ENCODE peak calls at places on chromosomes 16 and 17, in four cellular contexts. X, W, K and O are unnamed samples.

GRCh38 chr17:38693700-38694329 is 11.3 kb upstream of the MLLT6 start:
- DNase-seq in X (peak), W (peak), K (no peak), O (no peak)

GRCh38 chr17:71948703-71949422 is 172.0 kb upstream of the SOX9 start:
- DNase-seq in X (no peak), W (no peak), K (no peak), O (peak)

GRCh38 chr16:58198022-58198683 is at the start of gene CSNK2A2:
- DNase-seq in X (peak), W (peak), K (peak), O (peak)

GRCh38 chr17:28142355-28142754 is 99.9 kb downstream of the NLK start:
- DNase-seq in X (no peak), W (no peak), K (peak), O (no peak)

GRCh38 chr16:56617212-56618085 is 8.1 kb upstream of the MT1E start:
- DNase-seq in X (peak), W (peak), K (peak), O (peak)

GRCh38 chr17:38815576-38816193 is 9.4 kb downstream of the CWC25 start:
- DNase-seq in X (peak), W (no peak), K (no peak), O (peak)

GRCh38 chr16:1150511-1150982 is 2.4 kb upstream of the CACNA1H start:
- DNase-seq in X (no peak), W (no peak), K (no peak), O (no peak)

GRCh38 chr17:45222994-45223540 is 1.4 kb downstream of the FMNL1 start:
- DNase-seq in X (no peak), W (no peak), K (no peak), O (no peak)

GRCh38 chr16:1311212-1311737 is 1.8 kb downstream of the UBE2I start:
- DNase-seq in X (no peak), W (no peak), K (peak), O (no peak)

GRCh38 chr17:39919087-39919683 is 750 bp upstream of the GSDMB start:
- DNase-seq in X (no peak), W (no peak), K (no peak), O (no peak)

GRCh38 chr17:16512011-16512410 is 20.0 kb upstream of the LRRC75A start:
- DNase-seq in X (no peak), W (no peak), K (peak), O (no peak)

GRCh38 chr17:41308918-41309359 is at the start of gene KRTAP16-1:
- DNase-seq in X (no peak), W (no peak), K (no peak), O (no peak)

GRCh38 chr16:86505185-86505898 is 5.0 kb upstream of the FOXF1 start:
- DNase-seq in X (no peak), W (no peak), K (peak), O (no peak)

GRCh38 chr16:30032083-30032819 is 1.2 kb upstream of the TLCD3B start:
- DNase-seq in X (peak), W (peak), K (peak), O (peak)

GRCh38 chr16:27084296-27085065 is 17.8 kb downstream of the C16orf82 start:
- DNase-seq in X (no peak), W (no peak), K (no peak), O (no peak)

GRCh38 chr16:86457621-86458456 is 52.5 kb upstream of the FOXF1 start:
- DNase-seq in X (peak), W (no peak), K (no peak), O (no peak)

GRCh38 chr17:75758131-75758905 is 6.7 kb downstream of the GALK1 start:
- DNase-seq in X (no peak), W (no peak), K (no peak), O (no peak)

GRCh38 chr16:15466886-15467781 is 32.7 kb downstream of the BMERB1 start:
- DNase-seq in X (no peak), W (no peak), K (no peak), O (peak)

GRCh38 chr16:88785106-88785924 is at the start of gene PIEZO1:
- DNase-seq in X (no peak), W (peak), K (peak), O (no peak)
- H3K4me3 ChIP-seq in X (peak), W (peak), K (peak), O (peak)

DNA sequence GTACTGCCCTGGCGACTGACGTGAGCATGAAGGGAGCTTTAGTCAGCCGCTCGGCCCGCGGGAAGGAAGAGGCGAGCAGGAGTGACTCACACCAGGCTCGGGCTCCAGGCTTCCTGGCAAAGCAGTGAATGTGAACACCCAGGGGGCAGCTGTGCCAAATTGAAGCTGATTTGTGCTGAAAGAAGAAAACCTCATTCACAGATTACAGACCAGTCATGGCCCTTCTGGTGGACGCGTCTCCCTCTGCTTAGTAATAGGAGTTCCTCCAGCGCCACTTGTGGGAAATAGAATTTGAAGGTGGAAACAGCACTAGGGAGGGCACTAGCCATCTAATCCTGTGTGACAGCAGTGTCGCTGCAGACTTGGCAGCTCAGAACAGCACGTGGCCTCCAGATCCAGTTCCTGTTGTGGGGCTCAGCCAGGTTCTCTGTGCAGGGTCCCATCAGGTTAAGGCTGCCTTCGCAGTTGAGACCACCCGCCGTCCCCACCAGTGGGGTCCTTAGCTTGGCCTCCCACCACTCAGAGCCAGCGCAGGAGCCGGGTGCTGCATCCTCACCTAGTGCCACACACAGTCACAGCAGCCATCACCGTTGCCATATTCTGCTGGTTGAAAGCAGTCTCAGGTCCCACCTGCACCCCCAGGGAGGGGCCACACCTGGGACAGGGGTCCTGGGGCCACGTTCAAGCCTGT is 164.5 kb upstream of the CHMP6 start:
- DNase-seq in X (peak), W (no peak), K (peak), O (peak)
- TF ChIP-seq CTCF in X (no peak), W (no peak), K (no peak), O (no peak)

DNA sequence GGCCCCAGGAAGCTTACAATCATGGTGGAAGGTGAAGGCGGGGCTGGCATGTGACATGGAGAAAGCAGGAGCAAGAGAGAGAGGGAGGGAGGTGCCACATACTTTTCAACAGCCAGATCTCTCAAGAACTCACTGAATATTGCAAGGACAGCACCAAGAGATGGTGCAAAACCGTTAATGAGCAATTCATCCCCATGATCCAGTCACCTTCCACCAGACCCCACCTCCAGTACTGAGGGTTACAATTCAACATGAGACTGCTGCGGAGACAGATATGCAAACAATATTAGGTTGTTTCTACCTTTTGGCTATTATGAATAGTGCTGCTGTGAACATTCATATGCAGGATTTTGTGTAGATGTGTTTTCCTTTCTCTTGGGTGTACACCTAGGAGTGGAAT is 28.7 kb downstream of the PLCG2 start:
- DNase-seq in X (no peak), W (no peak), K (no peak), O (no peak)
- H3K4me3 ChIP-seq in X (no peak), W (no peak), K (no peak), O (no peak)

DNA sequence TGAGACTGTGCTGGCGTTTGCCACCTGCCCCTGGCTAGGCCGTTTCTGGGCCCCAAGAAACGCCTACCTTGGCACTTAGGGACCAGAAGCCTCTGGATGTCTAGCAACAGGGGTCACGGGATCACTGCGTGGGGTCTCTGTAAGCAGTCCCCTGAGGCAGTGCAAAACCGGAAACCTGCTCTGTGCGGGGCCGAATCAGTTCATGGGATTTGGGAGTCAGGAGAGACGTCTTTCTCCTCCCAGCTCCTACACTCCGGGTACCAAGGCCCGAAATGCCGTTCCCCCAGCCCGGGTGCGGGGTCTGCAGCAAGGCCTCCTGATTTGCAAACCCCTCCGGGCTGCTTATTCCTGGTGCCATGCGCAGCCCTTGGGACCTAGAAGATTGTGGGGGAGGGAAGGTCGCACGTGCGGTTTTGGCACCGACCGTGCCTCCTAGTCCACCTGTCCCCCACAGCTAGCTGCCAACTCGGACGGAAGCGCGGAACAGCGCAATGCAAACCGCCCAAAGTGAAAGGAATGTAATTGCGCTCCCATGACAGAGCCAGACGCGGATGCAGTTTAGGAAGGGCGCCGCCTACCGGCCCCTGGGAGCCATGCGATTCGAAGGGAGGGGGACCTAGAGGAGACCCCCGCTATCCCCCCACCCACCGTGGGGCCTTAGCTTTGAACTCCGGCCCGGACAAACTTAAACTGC is 6.5 kb downstream of the IRX5 start:
- DNase-seq in X (peak), W (peak), K (peak), O (peak)
- TF ChIP-seq CTCF in X (peak), W (no peak), K (peak), O (peak)